ENCODE peak calls at places on chromosomes 11 and 22, in six cellular contexts. D is EH; T is T follicular helper cell; Y is smooth muscle cell of the brain vasculature; Q is LoVo; V is activated CD4-positive, alpha-beta T cell treated with anti-CD3 and anti-CD28 coated beads, Interleukin-2, amount 50 U/mL, for 4 hours. Z is an unnamed sample.

GRCh38 chr11:130424613-130425140 is 3.7 kb downstream of the ADAMTS8 start:
- DNase-seq in D (no peak), T (no peak), Y (no peak), Q (no peak), V (no peak), Z (no peak)

GRCh38 chr22:50199836-50200332 is 927 bp upstream of the SELENOO start:
- DNase-seq in D (no peak), T (no peak), Y (no peak), Q (no peak), V (no peak), Z (peak; percentile 26)

GRCh38 chr11:76244311-76245061 is 38.2 kb upstream of the WNT11 start:
- DNase-seq in D (no peak), T (no peak), Y (no peak), Q (no peak), V (no peak), Z (no peak)

GRCh38 chr22:23408321-23408720 is 171.8 kb downstream of the IGLL1 start:
- DNase-seq in D (peak; percentile 9), T (no peak), Y (no peak), Q (no peak), V (no peak), Z (no peak)

GRCh38 chr11:120215634-120216033 is 4.8 kb downstream of the OAF start:
- DNase-seq in D (peak; percentile 79), T (no peak), Y (no peak), Q (no peak), V (no peak), Z (peak; percentile 26)

GRCh38 chr11:12787847-12788246 is 113.6 kb downstream of the TEAD1 start:
- DNase-seq in D (peak; percentile 87), T (no peak), Y (no peak), Q (no peak), V (no peak), Z (no peak)

GRCh38 chr11:114074546-114075342 is 15.2 kb downstream of the ZBTB16 start:
- DNase-seq in D (no peak), T (no peak), Y (no peak), Q (no peak), V (no peak), Z (no peak)

GRCh38 chr11:59754494-59754858 is 700 bp upstream of the STX3 start:
- DNase-seq in D (no peak), T (no peak), Y (no peak), Q (no peak), V (no peak), Z (no peak)

GRCh38 chr11:86589856-86590589 is 82.4 kb downstream of the ME3 start:
- DNase-seq in D (no peak), T (no peak), Y (no peak), Q (no peak), V (no peak), Z (no peak)

GRCh38 chr11:114563077-114563476 is 3.4 kb upstream of the NXPE1 start:
- DNase-seq in D (peak; percentile 48), T (no peak), Y (no peak), Q (peak; percentile 63), V (no peak), Z (peak; percentile 44)

GRCh38 chr11:33103836-33104235 is 57.4 kb downstream of the CSTF3 start:
- DNase-seq in D (no peak), T (no peak), Y (no peak), Q (no peak), V (no peak), Z (no peak)

GRCh38 chr11:130441726-130442125 is 6.7 kb upstream of the ADAMTS15 start:
- DNase-seq in D (no peak), T (no peak), Y (no peak), Q (no peak), V (no peak), Z (no peak)

GRCh38 chr11:100578966-100579365 is 108.1 kb upstream of the ARHGAP42 start:
- DNase-seq in D (peak; percentile 3), T (no peak), Y (no peak), Q (no peak), V (no peak), Z (no peak)

GRCh38 chr11:225734-226453 is 10.2 kb downstream of the SIRT3 start:
- DNase-seq in D (no peak), T (no peak), Y (no peak), Q (no peak), V (no peak), Z (no peak)

GRCh38 chr11:130653838-130654601 is 205.6 kb downstream of the ADAMTS15 start:
- DNase-seq in D (peak; percentile 76), T (no peak), Y (no peak), Q (no peak), V (no peak), Z (no peak)

GRCh38 chr22:50276143-50276542 is 6.0 kb upstream of the MAPK11 start:
- DNase-seq in D (peak; percentile 43), T (no peak), Y (no peak), Q (no peak), V (no peak), Z (peak; percentile 59)

GRCh38 chr11:14320020-14320419 is 39.0 kb downstream of the RRAS2 start:
- DNase-seq in D (peak; percentile 27), T (no peak), Y (peak; percentile 72), Q (no peak), V (no peak), Z (no peak)

GRCh38 chr11:65654375-65655349 is 8.1 kb downstream of the RELA start:
- DNase-seq in D (no peak), T (no peak), Y (no peak), Q (no peak), V (no peak), Z (no peak)

GRCh38 chr11:103295704-103296103 is 186.5 kb downstream of the DYNC2H1 start:
- DNase-seq in D (no peak), T (no peak), Y (no peak), Q (no peak), V (no peak), Z (no peak)

GRCh38 chr11:104594228-104594958 is 303.9 kb downstream of the CASP12 start:
- DNase-seq in D (no peak), T (no peak), Y (no peak), Q (no peak), V (no peak), Z (no peak)

GRCh38 chr22:39748877-39749276 is 144.7 kb downstream of the ENTHD1 start:
- DNase-seq in D (peak; percentile 35), T (no peak), Y (no peak), Q (no peak), V (no peak), Z (no peak)

GRCh38 chr11:102314784-102315183 is 2.5 kb upstream of the BIRC3 start:
- DNase-seq in D (no peak), T (no peak), Y (no peak), Q (no peak), V (no peak), Z (peak; percentile 31)

GRCh38 chr22:23302171-23303002 is 122.1 kb downstream of the BCR start:
- DNase-seq in D (peak; percentile 13), T (no peak), Y (no peak), Q (no peak), V (no peak), Z (no peak)

GRCh38 chr11:24828938-24829337 is 332.1 kb downstream of the LUZP2 start:
- DNase-seq in D (no peak), T (no peak), Y (no peak), Q (no peak), V (no peak), Z (peak; percentile 44)